ENCODE peak calls at places on chromosomes 6 and 20, in nine cellular contexts. A is mucosa of descending colon, S is fibroblast of lung, I is H9, L is GM20000, K is kidney epithelial cell, N is WTC11, D is left lung, W is tibial nerve. O is an unnamed sample.

GRCh38 chr6:107275330-107275865 is 160.1 kb upstream of the BEND3 start:
- DNase-seq in D (no peak), S (no peak), A (no peak), L (no peak), N (no peak), W (no peak), I (no peak), K (no peak), O (no peak)

GRCh38 chr6:15086273-15087158 is 159.4 kb upstream of the JARID2 start:
- DNase-seq in K (no peak), A (peak), I (no peak), D (no peak), L (no peak), S (no peak), W (no peak), N (no peak), O (no peak)

GRCh38 chr20:58908216-58908615 is 55.7 kb downstream of the GNAS start:
- DNase-seq in I (no peak), A (no peak), N (no peak), L (no peak), D (no peak), K (no peak), S (no peak), W (no peak), O (no peak)

GRCh38 chr6:144415835-144416237 is 130.7 kb downstream of the UTRN start:
- DNase-seq in S (peak), W (no peak), K (peak), D (no peak), A (no peak), N (no peak), L (no peak), I (no peak), O (no peak)

GRCh38 chr20:64239449-64240242 is 15.9 kb upstream of the PCMTD2 start:
- DNase-seq in S (no peak), A (no peak), W (no peak), L (no peak), N (no peak), D (no peak), I (no peak), K (no peak), O (no peak)

GRCh38 chr6:97293198-97293696 is 10.2 kb upstream of the MMS22L start:
- DNase-seq in W (no peak), L (no peak), N (no peak), S (peak), K (no peak), I (no peak), D (no peak), A (no peak), O (no peak)

GRCh38 chr6:48113130-48113529 is 2.1 kb upstream of the PTCHD4 start:
- DNase-seq in W (no peak), N (no peak), A (no peak), I (no peak), D (no peak), L (no peak), S (no peak), K (no peak), O (no peak)

GRCh38 chr6:169640347-169640972 is 61.4 kb downstream of the WDR27 start:
- DNase-seq in I (peak), A (no peak), S (no peak), L (no peak), N (no peak), W (no peak), D (no peak), K (no peak), O (peak)

GRCh38 chr6:112100561-112100960 is 13.2 kb downstream of the FAM229B start:
- DNase-seq in D (no peak), N (no peak), A (no peak), L (no peak), K (no peak), S (no peak), W (no peak), I (peak), O (no peak)

GRCh38 chr6:125004797-125005595 is 42.8 kb downstream of the RNF217 start:
- DNase-seq in K (no peak), A (no peak), S (no peak), W (no peak), L (no peak), N (no peak), D (no peak), I (no peak), O (no peak)

GRCh38 chr6:12165722-12166121 is 124.4 kb upstream of the EDN1 start:
- DNase-seq in A (no peak), D (no peak), K (no peak), L (no peak), S (no peak), I (no peak), N (no peak), W (no peak), O (no peak)

GRCh38 chr20:34863421-34863965 is 9.2 kb downstream of the GGT7 start:
- DNase-seq in N (peak), D (no peak), S (no peak), I (no peak), W (no peak), A (no peak), L (no peak), K (no peak), O (peak)

GRCh38 chr6:154352898-154353585 is 3.6 kb downstream of the IPCEF1 start:
- DNase-seq in A (no peak), I (no peak), W (no peak), S (no peak), K (no peak), L (peak), N (no peak), D (peak), O (no peak)

GRCh38 chr6:2732503-2733089 is 18.1 kb downstream of the MYLK4 start:
- DNase-seq in W (peak), N (no peak), A (no peak), K (no peak), D (no peak), S (no peak), I (no peak), L (no peak), O (no peak)

GRCh38 chr20:46592580-46593362 is 42.3 kb upstream of the OCSTAMP start:
- DNase-seq in N (peak), D (no peak), K (no peak), I (peak), L (no peak), W (no peak), S (no peak), A (no peak), O (no peak)

GRCh38 chr6:106692112-106692822 is 62.9 kb downstream of the QRSL1 start:
- DNase-seq in K (peak), I (peak), W (no peak), A (no peak), D (peak), N (peak), L (no peak), S (peak), O (no peak)

GRCh38 chr6:121430514-121431460 is 4.7 kb upstream of the GJA1 start:
- DNase-seq in W (peak), L (no peak), S (peak), N (no peak), I (no peak), D (no peak), A (no peak), K (no peak), O (no peak)

GRCh38 chr6:71534916-71535315 is 246.3 kb downstream of the OGFRL1 start:
- DNase-seq in K (no peak), A (no peak), D (no peak), W (no peak), N (no peak), S (no peak), I (no peak), L (no peak), O (no peak)

GRCh38 chr6:143271024-143271423 is 179.5 kb downstream of the ADAT2 start:
- DNase-seq in D (no peak), W (peak), N (no peak), L (no peak), I (no peak), S (peak), A (no peak), K (peak), O (no peak)

GRCh38 chr20:4814696-4815252 is 93.1 kb downstream of the PRND start:
- DNase-seq in S (no peak), N (no peak), W (no peak), L (peak), I (no peak), A (peak), K (no peak), D (peak), O (no peak)

GRCh38 chr6:104686550-104687155 is 173.1 kb downstream of the HACE1 start:
- DNase-seq in D (no peak), W (no peak), I (no peak), A (no peak), N (no peak), L (no peak), S (no peak), K (no peak), O (no peak)

GRCh38 chr20:14451458-14451857 is 114.0 kb upstream of the FLRT3 start:
- DNase-seq in D (no peak), N (peak), S (no peak), L (no peak), I (peak), A (no peak), W (no peak), K (no peak), O (no peak)

GRCh38 chr6:12132351-12133222 is 120.5 kb downstream of the HIVEP1 start:
- DNase-seq in K (no peak), D (no peak), W (no peak), A (no peak), S (peak), N (no peak), I (no peak), L (no peak), O (no peak)

GRCh38 chr20:36573798-36574277 is 441 bp downstream of the TGIF2 start:
- DNase-seq in L (peak), D (peak), S (no peak), I (no peak), A (peak), W (no peak), N (no peak), K (no peak), O (peak)

GRCh38 chr20:40698281-40698680 is 9.2 kb upstream of the MAFB start:
- DNase-seq in D (no peak), I (no peak), L (no peak), S (no peak), W (no peak), N (no peak), A (no peak), K (no peak), O (no peak)

GRCh38 chr6:142207265-142207877 is 60.3 kb downstream of the VTA1 start:
- DNase-seq in L (no peak), W (no peak), D (no peak), K (no peak), A (no peak), I (peak), N (peak), S (peak), O (no peak)

GRCh38 chr20:41030536-41031242 is 2.1 kb downstream of the TOP1 start:
- DNase-seq in K (no peak), A (no peak), I (no peak), W (peak), N (no peak), S (peak), L (no peak), D (no peak), O (no peak)

GRCh38 chr6:23272536-23272935 is 703.2 kb downstream of the HDGFL1 start:
- DNase-seq in K (no peak), D (no peak), I (no peak), L (no peak), N (no peak), A (no peak), W (no peak), S (no peak), O (no peak)

DNA sequence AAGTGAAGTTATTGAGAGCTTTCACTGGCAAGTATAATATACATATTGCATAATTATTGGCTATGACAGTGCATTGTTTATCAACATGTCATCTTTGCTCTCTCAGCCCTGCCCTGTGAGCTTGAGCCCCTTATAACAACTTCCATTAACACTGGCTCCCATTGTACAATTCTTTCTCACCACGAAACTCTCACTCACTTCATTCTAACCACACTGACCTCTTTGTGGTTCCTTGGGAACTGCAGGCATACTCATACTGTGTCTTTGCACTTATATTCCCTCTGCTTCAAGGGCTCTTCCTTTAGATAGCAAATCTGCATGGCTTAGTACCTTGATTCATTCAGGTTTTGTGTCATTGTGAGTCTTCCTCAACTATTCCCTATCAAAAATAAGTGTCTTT is 411.8 kb downstream of the CDKAL1 start:
- DNase-seq in K (no peak), I (no peak), D (no peak), S (peak), W (no peak), L (peak), N (no peak), A (no peak), O (no peak)
- TF ChIP-seq CTCF in K (no peak), I (peak), D (no peak), S (peak), W (no peak), L (no peak), N (no peak), A (no peak), O (no peak)

DNA sequence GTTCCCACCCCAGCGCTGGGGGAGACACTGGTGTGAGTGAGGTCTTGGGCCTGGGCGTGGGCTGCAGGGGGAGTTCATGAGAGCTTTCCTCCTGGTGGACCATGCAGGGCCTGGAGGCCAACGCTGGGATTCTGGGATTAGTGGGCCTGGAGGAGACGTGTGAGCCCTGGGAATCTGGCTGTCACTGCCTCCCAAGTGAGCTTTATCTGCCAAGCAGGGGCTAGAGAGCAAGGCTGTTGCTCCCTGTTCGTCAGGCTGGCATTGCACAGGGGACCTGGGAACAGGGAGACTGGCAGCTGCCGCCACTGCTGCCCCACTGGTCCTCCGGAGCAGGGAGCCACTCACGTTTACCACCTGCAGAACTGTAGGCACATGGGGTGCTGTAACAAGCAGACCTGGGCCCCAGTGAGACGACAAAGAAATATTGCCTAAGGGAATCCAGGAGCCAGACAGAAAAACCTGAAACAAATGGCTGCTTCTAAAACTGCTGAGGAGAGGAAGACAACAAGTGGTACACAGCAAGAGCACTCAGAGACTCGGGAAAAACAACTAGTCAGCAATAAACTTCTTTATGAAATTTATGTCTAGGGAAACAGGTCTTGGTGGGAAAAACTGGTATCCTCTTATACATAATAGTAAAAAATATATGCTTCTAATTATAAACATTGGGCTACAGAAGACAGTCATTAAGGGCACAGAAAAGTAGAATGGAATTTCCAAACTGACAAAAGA is 45.2 kb downstream of the PPP1R3G start:
- DNase-seq in K (no peak), N (no peak), W (no peak), S (no peak), D (no peak), I (no peak), L (no peak), A (no peak), O (no peak)
- TF ChIP-seq CTCF in K (no peak), N (no peak), W (no peak), S (no peak), D (no peak), I (no peak), L (no peak), A (no peak), O (no peak)

GRCh38 chr6:32803416-32803815 is 13.4 kb downstream of the HLA-DOB start:
- DNase-seq in K (no peak), I (no peak), L (no peak), S (no peak), W (no peak), D (no peak), N (no peak), A (no peak), O (no peak)

DNA sequence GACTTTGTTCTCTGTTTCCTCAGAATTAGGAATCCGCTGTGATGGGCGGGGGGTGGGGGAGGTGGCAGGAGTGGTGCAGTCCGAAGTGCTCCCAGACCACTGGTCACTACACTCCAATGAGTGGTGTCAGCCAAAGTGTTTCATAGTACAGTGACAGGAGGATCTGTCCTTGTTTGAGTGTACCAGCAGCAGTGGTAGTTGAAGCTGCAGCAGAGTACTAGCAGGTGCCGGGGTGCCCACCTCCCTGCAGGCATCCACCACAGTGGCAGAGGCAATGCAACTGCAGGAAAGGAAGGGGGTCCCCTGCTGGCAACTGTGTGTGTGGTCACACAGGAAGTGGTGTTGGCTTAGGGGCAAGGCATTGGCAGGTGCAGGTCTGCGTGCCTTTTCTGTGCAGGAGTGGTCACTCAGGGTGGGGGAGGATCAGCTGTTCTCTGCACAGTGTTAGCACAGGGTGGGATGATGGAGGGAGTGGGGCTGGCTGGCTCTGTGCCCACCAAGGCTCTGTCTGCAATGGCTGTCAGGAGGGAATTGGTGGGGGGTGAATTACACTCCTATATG is 9.7 kb downstream of the HLA-DOB start:
- DNase-seq in I (peak), S (no peak), K (no peak), N (peak), L (no peak), W (no peak), D (no peak), A (no peak), O (no peak)
- TF ChIP-seq CTCF in I (peak), S (no peak), K (no peak), N (no peak), L (no peak), W (no peak), D (no peak), A (no peak), O (no peak)

GRCh38 chr6:30893001-30893591 is 8.8 kb downstream of the DDR1 start:
- DNase-seq in K (no peak), A (no peak), L (no peak), I (no peak), D (no peak), S (no peak), N (no peak), W (no peak), O (no peak)
- TF ChIP-seq CTCF in K (peak), A (no peak), L (no peak), I (peak), D (no peak), S (peak), N (peak), W (no peak), O (peak)

GRCh38 chr20:9353180-9353915 is 161.0 kb upstream of the LAMP5 start:
- DNase-seq in K (no peak), W (no peak), D (no peak), N (no peak), S (no peak), L (no peak), I (no peak), A (no peak), O (no peak)
- TF ChIP-seq CTCF in K (no peak), W (no peak), D (no peak), N (no peak), S (peak), L (no peak), I (no peak), A (no peak), O (no peak)

GRCh38 chr6:56244528-56245253 is 2.7 kb downstream of the COL21A1 start:
- DNase-seq in D (no peak), N (no peak), I (no peak), A (no peak), S (no peak), L (no peak), K (no peak), W (no peak), O (no peak)

GRCh38 chr6:56247654-56248122 is 308 bp upstream of the COL21A1 start:
- DNase-seq in L (no peak), A (no peak), W (no peak), K (no peak), D (no peak), I (no peak), N (no peak), S (no peak), O (no peak)

GRCh38 chr6:56245903-56246351 is 1.5 kb downstream of the COL21A1 start:
- DNase-seq in W (no peak), K (no peak), L (no peak), A (no peak), I (no peak), S (no peak), N (no peak), D (no peak), O (no peak)

GRCh38 chr6:56246544-56246940 is 838 bp downstream of the COL21A1 start:
- DNase-seq in K (no peak), N (peak), S (no peak), I (peak), L (no peak), W (no peak), A (no peak), D (no peak), O (no peak)

DNA sequence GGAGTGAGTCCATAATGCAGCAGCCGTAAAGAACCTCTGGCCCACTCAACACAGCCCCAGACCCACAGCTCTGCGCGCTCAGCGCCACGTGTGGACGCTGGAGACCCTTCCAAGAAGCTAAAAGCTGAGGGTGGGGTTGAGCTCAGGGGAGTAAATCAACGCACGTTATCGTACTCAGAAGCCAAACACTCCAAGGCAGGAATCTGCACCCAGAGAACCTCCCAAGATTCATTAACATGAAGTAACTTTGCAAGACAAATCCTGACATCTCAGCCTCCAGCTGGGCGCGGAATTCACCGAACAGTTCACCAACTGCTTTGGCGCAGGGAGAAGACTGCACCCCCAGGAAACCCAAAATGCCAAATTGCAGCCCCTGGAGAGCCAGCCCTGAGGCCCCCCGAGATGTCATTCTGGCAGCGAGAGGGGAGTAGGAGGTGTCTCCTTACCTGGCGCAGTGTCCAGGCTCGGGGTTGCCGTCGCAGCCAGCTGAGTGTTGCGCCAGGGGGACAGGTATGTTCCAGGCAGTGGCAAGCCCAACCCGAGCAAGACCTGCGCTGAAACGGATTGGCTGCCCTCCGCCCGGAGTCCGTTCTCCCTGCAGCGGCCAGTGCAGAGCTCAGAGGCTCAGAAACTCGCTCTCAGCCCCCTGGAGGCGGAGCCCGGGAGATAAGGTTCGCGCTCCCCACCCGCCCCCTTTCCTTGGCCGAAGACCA is at the start of gene COL21A1:
- DNase-seq in N (peak), L (no peak), W (no peak), D (peak), K (no peak), S (peak), A (peak), I (peak), O (peak)
- TF ChIP-seq CTCF in N (no peak), L (no peak), W (peak), D (no peak), K (peak), S (peak), A (no peak), I (peak), O (peak)

GRCh38 chr20:62755817-62756724 is 40.2 kb upstream of the MRGBP start:
- DNase-seq in K (no peak), I (no peak), A (peak), N (no peak), D (no peak), L (no peak), S (no peak), W (no peak), O (no peak)
- TF ChIP-seq CTCF in K (no peak), I (no peak), A (no peak), N (no peak), D (no peak), L (no peak), S (no peak), W (no peak), O (no peak)

GRCh38 chr6:165689699-165690098 is 26.7 kb upstream of the PDE10A start:
- DNase-seq in S (no peak), K (no peak), W (no peak), N (no peak), L (no peak), D (no peak), A (no peak), I (no peak), O (no peak)
- TF ChIP-seq CTCF in S (no peak), K (no peak), W (no peak), N (no peak), L (no peak), D (no peak), A (no peak), I (peak), O (peak)

O was measured in type B pancreatic cell.